ENCODE peak calls at places on chromosomes 3 and 15, in six cellular contexts. One of them, this sample, is unnamed.

GRCh38 chr15:50315814-50316630 is 39.0 kb downstream of the GABPB1 start:
- DNase-seq in AG04449: no peak
- DNase-seq in astrocyte of the spinal cord: peak
- DNase-seq in colonic mucosa: no peak
- DNase-seq in fibroblast of mammary gland: peak
- DNase-seq in A549: peak
- DNase-seq in this sample: peak

GRCh38 chr3:52302426-52303185 is 13.5 kb upstream of the DNAH1 start:
- DNase-seq in astrocyte of the spinal cord: no peak
- DNase-seq in A549: no peak
- DNase-seq in AG04449: no peak
- DNase-seq in colonic mucosa: no peak
- DNase-seq in fibroblast of mammary gland: no peak
- DNase-seq in this sample: no peak

GRCh38 chr15:62649793-62650420 is 392.6 kb upstream of the TPM1 start:
- DNase-seq in A549: no peak
- DNase-seq in AG04449: no peak
- DNase-seq in astrocyte of the spinal cord: peak
- DNase-seq in colonic mucosa: no peak
- DNase-seq in fibroblast of mammary gland: peak
- DNase-seq in this sample: no peak

GRCh38 chr15:25850154-25851111 is 12.7 kb downstream of the ATP10A start:
- DNase-seq in A549: peak
- DNase-seq in AG04449: no peak
- DNase-seq in fibroblast of mammary gland: peak
- DNase-seq in astrocyte of the spinal cord: peak
- DNase-seq in colonic mucosa: peak
- DNase-seq in this sample: peak

GRCh38 chr15:83613716-83614115 is 40.2 kb upstream of the ADAMTSL3 start:
- DNase-seq in colonic mucosa: no peak
- DNase-seq in AG04449: no peak
- DNase-seq in astrocyte of the spinal cord: peak
- DNase-seq in A549: no peak
- DNase-seq in fibroblast of mammary gland: peak
- DNase-seq in this sample: no peak

GRCh38 chr3:64295594-64295993 is 70.3 kb upstream of the PRICKLE2 start:
- DNase-seq in A549: no peak
- DNase-seq in AG04449: peak
- DNase-seq in fibroblast of mammary gland: peak
- DNase-seq in astrocyte of the spinal cord: peak
- DNase-seq in colonic mucosa: no peak
- DNase-seq in this sample: no peak

GRCh38 chr3:19202303-19202702 is 54.0 kb downstream of the KCNH8 start:
- DNase-seq in A549: no peak
- DNase-seq in AG04449: no peak
- DNase-seq in colonic mucosa: no peak
- DNase-seq in astrocyte of the spinal cord: no peak
- DNase-seq in fibroblast of mammary gland: no peak
- DNase-seq in this sample: no peak

GRCh38 chr3:67453628-67454027 is 200.8 kb downstream of the SUCLG2 start:
- DNase-seq in A549: no peak
- DNase-seq in astrocyte of the spinal cord: no peak
- DNase-seq in fibroblast of mammary gland: no peak
- DNase-seq in AG04449: no peak
- DNase-seq in colonic mucosa: no peak
- DNase-seq in this sample: no peak

GRCh38 chr3:132083583-132084372 is 49.0 kb upstream of the CPNE4 start:
- DNase-seq in colonic mucosa: no peak
- DNase-seq in AG04449: no peak
- DNase-seq in A549: peak
- DNase-seq in astrocyte of the spinal cord: peak
- DNase-seq in fibroblast of mammary gland: peak
- DNase-seq in this sample: no peak

GRCh38 chr15:66566963-66567531 is 1.2 kb upstream of the LCTL start:
- DNase-seq in A549: peak
- DNase-seq in colonic mucosa: peak
- DNase-seq in AG04449: no peak
- DNase-seq in fibroblast of mammary gland: peak
- DNase-seq in astrocyte of the spinal cord: peak
- DNase-seq in this sample: peak

GRCh38 chr15:68630836-68631235 is 52.0 kb downstream of the CORO2B start:
- DNase-seq in A549: no peak
- DNase-seq in astrocyte of the spinal cord: no peak
- DNase-seq in fibroblast of mammary gland: no peak
- DNase-seq in colonic mucosa: no peak
- DNase-seq in AG04449: no peak
- DNase-seq in this sample: no peak

GRCh38 chr15:68631621-68632051 is 52.8 kb downstream of the CORO2B start:
- DNase-seq in AG04449: no peak
- DNase-seq in astrocyte of the spinal cord: no peak
- DNase-seq in A549: no peak
- DNase-seq in colonic mucosa: no peak
- DNase-seq in fibroblast of mammary gland: no peak
- DNase-seq in this sample: no peak

GRCh38 chr15:68630205-68630555 is 51.4 kb downstream of the CORO2B start:
- DNase-seq in AG04449: no peak
- DNase-seq in colonic mucosa: no peak
- DNase-seq in A549: no peak
- DNase-seq in astrocyte of the spinal cord: no peak
- DNase-seq in fibroblast of mammary gland: no peak
- DNase-seq in this sample: no peak

GRCh38 chr15:68633181-68634121 is 54.7 kb downstream of the CORO2B start:
- DNase-seq in astrocyte of the spinal cord: no peak
- DNase-seq in A549: no peak
- DNase-seq in fibroblast of mammary gland: no peak
- DNase-seq in AG04449: no peak
- DNase-seq in colonic mucosa: no peak
- DNase-seq in this sample: no peak

GRCh38 chr15:68632101-68632500 is 53.3 kb downstream of the CORO2B start:
- DNase-seq in astrocyte of the spinal cord: no peak
- DNase-seq in colonic mucosa: no peak
- DNase-seq in A549: no peak
- DNase-seq in fibroblast of mammary gland: no peak
- DNase-seq in AG04449: no peak
- DNase-seq in this sample: no peak
- TF ChIP-seq CTCF in astrocyte of the spinal cord: no peak
- TF ChIP-seq CTCF in colonic mucosa: no peak
- TF ChIP-seq CTCF in A549: no peak
- TF ChIP-seq CTCF in fibroblast of mammary gland: no peak
- TF ChIP-seq CTCF in AG04449: no peak
- TF ChIP-seq CTCF in this sample: no peak

DNA sequence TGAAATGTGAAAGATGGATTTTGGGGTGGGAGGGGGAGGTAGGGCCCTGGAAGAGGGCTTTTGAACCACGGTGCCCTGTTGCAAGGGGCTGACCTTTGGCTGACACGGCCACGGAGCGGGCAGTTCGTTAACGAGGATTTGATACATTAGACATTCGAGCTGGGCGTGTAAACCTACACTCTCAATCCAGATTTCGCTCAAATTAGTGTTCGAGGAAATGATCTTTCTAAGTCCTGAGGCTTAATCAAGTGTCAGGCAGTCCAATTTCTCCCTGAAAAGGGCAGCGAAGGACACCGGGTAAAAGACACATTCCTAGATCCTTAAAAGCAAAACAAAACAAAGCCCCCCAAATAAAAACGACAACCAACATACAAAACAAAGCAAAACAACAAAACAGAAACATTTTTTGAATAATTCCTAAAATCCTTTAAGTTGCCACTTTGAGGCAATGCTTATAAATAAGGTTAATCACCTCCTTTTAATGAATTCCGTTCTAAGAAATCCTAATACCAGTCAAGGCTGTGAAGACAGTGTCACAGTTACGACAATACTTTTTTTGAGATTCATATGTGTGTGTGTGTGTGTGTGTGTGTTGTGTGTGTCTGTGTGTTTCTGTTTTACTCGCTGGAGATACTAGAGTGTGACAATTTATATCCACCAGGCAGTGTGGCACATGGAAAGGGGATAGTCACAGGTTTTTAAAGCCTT is 13.2 kb downstream of the ZIC1 start:
- DNase-seq in colonic mucosa: no peak
- DNase-seq in AG04449: no peak
- DNase-seq in A549: no peak
- DNase-seq in fibroblast of mammary gland: no peak
- DNase-seq in astrocyte of the spinal cord: peak
- DNase-seq in this sample: no peak
- H3K4me3 ChIP-seq in colonic mucosa: no peak
- H3K4me3 ChIP-seq in AG04449: no peak
- H3K4me3 ChIP-seq in A549: no peak
- H3K4me3 ChIP-seq in fibroblast of mammary gland: no peak
- H3K4me3 ChIP-seq in astrocyte of the spinal cord: peak
- H3K4me3 ChIP-seq in this sample: no peak

GRCh38 chr15:65085990-65086679 is 9.6 kb downstream of the KBTBD13 start:
- DNase-seq in fibroblast of mammary gland: no peak
- DNase-seq in A549: peak
- DNase-seq in AG04449: no peak
- DNase-seq in colonic mucosa: peak
- DNase-seq in astrocyte of the spinal cord: no peak
- DNase-seq in this sample: no peak

GRCh38 chr15:65087411-65087810 is 10.9 kb downstream of the KBTBD13 start:
- DNase-seq in fibroblast of mammary gland: no peak
- DNase-seq in A549: no peak
- DNase-seq in colonic mucosa: no peak
- DNase-seq in AG04449: no peak
- DNase-seq in astrocyte of the spinal cord: no peak
- DNase-seq in this sample: no peak

GRCh38 chr15:65087873-65088642 is 11.5 kb downstream of the KBTBD13 start:
- DNase-seq in AG04449: no peak
- DNase-seq in fibroblast of mammary gland: no peak
- DNase-seq in colonic mucosa: peak
- DNase-seq in A549: no peak
- DNase-seq in astrocyte of the spinal cord: no peak
- DNase-seq in this sample: no peak

GRCh38 chr15:65085207-65085753 is 8.7 kb downstream of the KBTBD13 start:
- DNase-seq in fibroblast of mammary gland: no peak
- DNase-seq in astrocyte of the spinal cord: no peak
- DNase-seq in A549: no peak
- DNase-seq in AG04449: no peak
- DNase-seq in colonic mucosa: no peak
- DNase-seq in this sample: no peak

DNA sequence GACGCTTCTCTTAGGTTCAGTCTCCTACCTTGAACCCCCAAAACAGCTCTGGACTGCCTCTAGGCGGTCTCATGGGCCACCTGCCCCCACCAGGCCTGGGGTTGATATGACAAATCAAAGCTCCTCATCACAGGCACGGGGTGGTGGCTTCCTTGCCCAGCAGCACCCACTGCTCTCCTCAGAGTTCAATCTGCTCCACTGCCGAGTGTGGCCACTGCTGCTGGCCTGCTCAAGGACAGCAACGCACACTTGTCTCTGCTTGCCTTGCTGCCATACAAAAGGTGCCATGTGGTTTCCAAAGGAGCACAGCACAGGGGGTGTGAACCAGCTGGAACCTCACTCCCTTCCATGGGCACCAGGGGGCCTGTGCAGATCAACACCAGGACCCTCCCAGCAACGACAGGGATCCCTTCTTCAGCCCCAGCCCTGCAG is 10.2 kb downstream of the KBTBD13 start:
- DNase-seq in A549: peak
- DNase-seq in colonic mucosa: no peak
- DNase-seq in fibroblast of mammary gland: no peak
- DNase-seq in AG04449: no peak
- DNase-seq in astrocyte of the spinal cord: no peak
- DNase-seq in this sample: no peak
- TF ChIP-seq CTCF in A549: no peak
- TF ChIP-seq CTCF in colonic mucosa: no peak
- TF ChIP-seq CTCF in fibroblast of mammary gland: peak
- TF ChIP-seq CTCF in AG04449: peak
- TF ChIP-seq CTCF in astrocyte of the spinal cord: peak
- TF ChIP-seq CTCF in this sample: no peak

DNA sequence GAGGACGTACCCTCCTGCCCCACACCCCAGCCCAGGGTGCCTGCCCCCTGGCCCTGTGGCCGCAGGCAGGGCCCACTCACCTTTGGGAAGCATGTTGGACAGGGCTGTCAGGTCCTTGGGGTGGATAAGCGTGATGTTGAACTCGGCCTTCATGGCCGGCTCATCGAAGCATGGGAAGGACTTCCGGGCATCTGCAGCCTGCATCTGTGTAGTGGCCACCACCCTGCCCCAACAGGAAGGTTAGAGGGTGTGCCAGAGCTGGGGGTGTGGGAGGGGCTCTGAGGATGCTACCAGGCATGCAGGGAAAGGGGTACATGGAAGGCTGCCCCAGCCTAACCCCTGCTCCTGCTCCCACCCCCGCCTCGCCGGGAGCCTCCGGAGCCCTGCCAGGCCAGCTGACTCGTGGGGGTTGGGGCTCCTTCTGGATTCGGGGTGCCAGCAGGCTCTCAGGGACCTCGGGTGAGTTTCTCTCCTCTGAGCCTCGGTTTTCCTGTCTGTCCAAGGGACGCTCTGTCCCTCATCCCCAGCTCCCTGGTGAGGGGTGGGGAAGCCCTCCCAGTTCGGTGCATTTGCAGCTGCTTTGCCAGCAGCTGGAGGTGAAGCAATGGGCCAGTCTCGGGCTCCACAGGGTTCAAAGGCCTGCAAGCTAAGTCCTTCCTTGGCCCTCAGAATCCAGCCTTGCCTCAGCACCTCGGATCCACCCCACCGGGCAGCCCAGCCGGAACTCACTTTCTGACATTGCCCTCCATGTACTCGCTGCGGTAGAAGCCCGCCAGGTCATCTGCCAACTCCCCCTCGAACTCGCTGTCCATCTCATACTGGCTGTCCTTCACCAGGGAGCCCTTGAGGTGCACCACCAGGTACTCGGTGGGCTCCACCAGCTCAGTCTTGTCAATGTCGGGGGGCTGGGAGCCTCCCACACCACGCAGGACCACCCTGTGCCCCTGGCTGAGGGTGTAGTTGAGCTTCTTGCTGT is 9.1 kb downstream of the ANPEP start:
- DNase-seq in colonic mucosa: no peak
- DNase-seq in fibroblast of mammary gland: no peak
- DNase-seq in AG04449: no peak
- DNase-seq in A549: no peak
- DNase-seq in astrocyte of the spinal cord: no peak
- DNase-seq in this sample: no peak
- H3K4me3 ChIP-seq in colonic mucosa: no peak
- H3K4me3 ChIP-seq in fibroblast of mammary gland: no peak
- H3K4me3 ChIP-seq in AG04449: no peak
- H3K4me3 ChIP-seq in A549: no peak
- H3K4me3 ChIP-seq in astrocyte of the spinal cord: no peak
- H3K4me3 ChIP-seq in this sample: no peak

This sample was measured in HFF-Myc.